ENCODE peak calls at places on chromosomes 12 and 14, in eight cellular contexts. B is GM23338, X is endodermal cell, K is GM13977, F is omental fat pad, C is fibroblast of mammary gland, Z is PC-3, J is right lobe of liver. V is an unnamed sample.

GRCh38 chr14:77141592-77142288 is at the start of gene ZDHHC22:
- DNase-seq in B (peak; percentile 79), X (peak; percentile 86), K (peak; percentile 54), F (no peak), C (no peak), Z (no peak), J (peak; percentile 55), V (no peak)

GRCh38 chr14:36768638-36769337 is 107.1 kb downstream of the PAX9 start:
- DNase-seq in B (no peak), X (no peak), K (no peak), F (no peak), C (no peak), Z (no peak), J (no peak), V (no peak)

GRCh38 chr12:52258335-52258901 is 16.0 kb upstream of the KRT86 start:
- DNase-seq in B (peak; percentile 75), X (peak; percentile 90), K (peak; percentile 36), F (no peak), C (peak; percentile 16), Z (no peak), J (no peak), V (no peak)

GRCh38 chr14:87522575-87522974 is 470.4 kb downstream of the GALC start:
- DNase-seq in B (peak; percentile 72), X (peak; percentile 73), K (no peak), F (no peak), C (no peak), Z (no peak), J (no peak), V (no peak)

GRCh38 chr14:54881761-54882401 is 20.7 kb downstream of the GCH1 start:
- DNase-seq in B (no peak), X (no peak), K (peak; percentile 57), F (no peak), C (peak; percentile 45), Z (no peak), J (no peak), V (no peak)

GRCh38 chr12:5889381-5890047 is 55.5 kb downstream of the ANO2 start:
- DNase-seq in B (peak; percentile 44), X (peak; percentile 85), K (no peak), F (no peak), C (no peak), Z (peak; percentile 33), J (no peak), V (no peak)

GRCh38 chr14:42715316-42715715 is 1108.6 kb downstream of the LRFN5 start:
- DNase-seq in B (no peak), X (no peak), K (no peak), F (no peak), C (peak; percentile 56), Z (peak; percentile 69), J (no peak), V (peak; percentile 10)

GRCh38 chr12:113186033-113186365 is 478 bp downstream of the RITA1 start:
- DNase-seq in B (no peak), X (no peak), K (no peak), F (no peak), C (peak; percentile 34), Z (peak; percentile 44), J (no peak), V (no peak)

GRCh38 chr12:112868459-112869041 is 38.2 kb upstream of the OAS1 start:
- DNase-seq in B (peak; percentile 78), X (peak; percentile 88), K (no peak), F (no peak), C (no peak), Z (peak; percentile 55), J (no peak), V (no peak)

GRCh38 chr12:89305373-89305772 is 46.9 kb downstream of the DUSP6 start:
- DNase-seq in B (no peak), X (no peak), K (no peak), F (no peak), C (no peak), Z (no peak), J (no peak), V (no peak)

GRCh38 chr12:98002887-98003493 is 512.4 kb upstream of the TMPO start:
- DNase-seq in B (peak; percentile 89), X (peak; percentile 92), K (peak; percentile 34), F (no peak), C (peak; percentile 60), Z (peak; percentile 77), J (no peak), V (no peak)

GRCh38 chr14:20477211-20477876 is 8.1 kb downstream of the PNP start:
- DNase-seq in B (no peak), X (no peak), K (no peak), F (no peak), C (no peak), Z (no peak), J (peak; percentile 75), V (no peak)

DNA sequence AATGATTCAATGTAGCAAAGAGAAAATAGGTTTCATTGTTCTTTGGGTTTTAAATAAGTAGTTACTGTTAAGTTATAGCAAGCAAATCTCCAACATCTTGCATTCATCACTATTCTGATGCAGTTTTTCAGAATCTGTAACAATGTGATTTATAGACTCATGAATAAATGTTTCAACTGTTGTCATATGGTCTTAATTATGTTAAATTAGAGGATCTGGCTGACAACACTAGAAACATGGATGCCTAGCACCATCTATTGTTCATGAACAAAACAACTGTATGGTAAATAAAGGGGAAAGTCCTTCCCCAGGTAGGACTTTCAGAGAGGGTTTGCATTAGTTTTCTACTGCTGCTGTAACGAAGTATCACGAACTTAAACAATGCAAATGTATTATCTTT is 167.9 kb downstream of the BCAT1 start:
- DNase-seq in B (peak; percentile 27), X (no peak), K (peak; percentile 13), F (no peak), C (peak; percentile 79), Z (peak; percentile 4), J (no peak), V (no peak)
- TF ChIP-seq CTCF in B (peak; percentile 63), X (peak; percentile 70), K (peak; percentile 34), F (no peak), C (peak; percentile 41), Z (peak; percentile 25), J (peak; percentile 8), V (peak; percentile 47)

DNA sequence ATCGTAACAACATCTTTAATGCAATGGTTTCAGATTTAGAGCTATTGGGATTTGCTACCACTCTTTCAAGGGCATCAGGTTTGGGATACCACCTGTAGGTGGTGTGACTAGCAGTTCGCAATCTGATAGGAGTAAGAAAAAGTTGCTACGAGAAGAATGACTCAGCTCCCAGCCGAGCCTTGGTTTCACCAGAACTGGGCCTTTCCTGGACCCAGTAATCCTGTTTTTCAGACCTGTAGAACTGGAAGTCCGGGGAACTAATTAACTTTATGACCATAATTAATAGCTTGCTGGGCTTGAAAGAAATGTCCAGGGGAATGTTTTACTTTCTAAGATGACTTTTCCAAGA is 770 bp downstream of the ABHD4 start:
- DNase-seq in B (peak; percentile 73), X (peak; percentile 74), K (peak; percentile 60), F (no peak), C (peak; percentile 65), Z (peak; percentile 74), J (no peak), V (no peak)
- TF ChIP-seq CTCF in B (peak; percentile 20), X (peak; percentile 68), K (peak; percentile 25), F (no peak), C (peak; percentile 38), Z (peak; percentile 59), J (no peak), V (peak; percentile 46)

DNA sequence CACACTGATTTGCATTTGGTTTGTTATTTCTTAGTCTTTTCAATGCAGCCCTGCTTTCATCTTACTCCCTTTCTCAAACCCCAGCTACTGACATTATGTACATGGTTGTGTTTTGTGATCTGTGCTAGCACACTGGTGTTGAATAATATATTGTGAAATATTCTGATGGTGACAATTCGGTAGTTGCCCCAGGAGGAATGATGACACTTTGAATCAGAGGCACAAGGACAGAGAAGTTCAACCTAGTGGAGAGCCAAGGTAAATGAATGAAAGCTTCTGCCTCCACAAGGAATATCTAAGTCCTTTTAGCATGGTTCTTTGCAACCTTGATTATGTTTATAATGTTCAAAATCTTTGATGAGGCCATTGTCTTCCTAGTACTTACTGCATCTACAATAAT is 159.9 kb downstream of the PDE3A start:
- DNase-seq in B (no peak), X (no peak), K (no peak), F (no peak), C (no peak), Z (no peak), J (no peak), V (no peak)
- TF ChIP-seq CTCF in B (no peak), X (peak; percentile 68), K (no peak), F (no peak), C (no peak), Z (no peak), J (no peak), V (no peak)

GRCh38 chr12:65836419-65837197 is 12.3 kb downstream of the HMGA2 start:
- DNase-seq in B (no peak), X (no peak), K (no peak), F (no peak), C (peak; percentile 60), Z (peak; percentile 67), J (no peak), V (no peak)
- TF ChIP-seq CTCF in B (no peak), X (no peak), K (no peak), F (no peak), C (no peak), Z (no peak), J (no peak), V (no peak)

GRCh38 chr14:95489163-95489887 is 27.1 kb downstream of the SYNE3 start:
- DNase-seq in B (no peak), X (no peak), K (no peak), F (no peak), C (no peak), Z (no peak), J (no peak), V (no peak)

GRCh38 chr14:95487669-95488084 is 28.8 kb downstream of the SYNE3 start:
- DNase-seq in B (no peak), X (no peak), K (no peak), F (no peak), C (no peak), Z (no peak), J (no peak), V (no peak)

GRCh38 chr14:95485222-95485819 is 31.1 kb downstream of the SYNE3 start:
- DNase-seq in B (peak; percentile 53), X (peak; percentile 66), K (no peak), F (no peak), C (peak; percentile 27), Z (no peak), J (peak; percentile 4), V (no peak)

GRCh38 chr14:95488376-95489162 is 27.9 kb downstream of the SYNE3 start:
- DNase-seq in B (no peak), X (no peak), K (no peak), F (no peak), C (no peak), Z (no peak), J (peak; percentile 70), V (no peak)

GRCh38 chr14:95486875-95487668 is 29.4 kb downstream of the SYNE3 start:
- DNase-seq in B (no peak), X (no peak), K (no peak), F (no peak), C (no peak), Z (no peak), J (peak; percentile 34), V (no peak)
- TF ChIP-seq CTCF in B (no peak), X (no peak), K (no peak), F (no peak), C (no peak), Z (no peak), J (no peak), V (no peak)